ENCODE peak calls at places on chromosomes 12 and 14, in four cellular contexts. Q is GM12878, T is K562, A is HepG2. F is an unnamed sample.

GRCh38 chr12:109736552-109737108 is 23.0 kb downstream of the FAM222A start:
- DNase-seq in T (peak), A (peak), Q (no peak), F (peak)

GRCh38 chr12:109582636-109583035 is 9.0 kb downstream of the MVK start:
- DNase-seq in A (peak), T (peak), Q (no peak), F (no peak)

GRCh38 chr12:116455540-116456306 is 103.5 kb upstream of the MAP1LC3B2 start:
- DNase-seq in A (no peak), Q (no peak), T (peak), F (peak)

GRCh38 chr12:67909681-67910080 is 79.6 kb upstream of the IFNG-AS1 start:
- DNase-seq in T (no peak), A (no peak), Q (no peak), F (no peak)

GRCh38 chr14:64421166-64421565 is 33.0 kb downstream of the MTHFD1 start:
- DNase-seq in A (no peak), Q (no peak), T (no peak), F (no peak)

GRCh38 chr14:104292084-104292970 is 153.9 kb downstream of the KIF26A start:
- DNase-seq in T (no peak), A (no peak), Q (no peak), F (no peak)

GRCh38 chr14:95286649-95287048 is 33.1 kb downstream of the CLMN start:
- DNase-seq in A (no peak), Q (no peak), T (no peak), F (no peak)

GRCh38 chr12:69555461-69555860 is 29.8 kb upstream of the CCT2 start:
- DNase-seq in A (no peak), Q (no peak), T (no peak), F (no peak)

GRCh38 chr12:96396914-96397313 is 3.3 kb downstream of the CDK17 start:
- DNase-seq in A (no peak), Q (no peak), T (no peak), F (no peak)

GRCh38 chr14:78491015-78491414 is 320.8 kb downstream of the NRXN3 start:
- DNase-seq in T (no peak), Q (no peak), A (no peak), F (no peak)

GRCh38 chr14:55028066-55028465 is 1.0 kb downstream of the SOCS4 start:
- DNase-seq in T (no peak), Q (no peak), A (no peak), F (no peak)

GRCh38 chr12:79555006-79555925 is 135.5 kb downstream of the PAWR start:
- DNase-seq in A (peak), Q (no peak), T (peak), F (no peak)

GRCh38 chr14:32560213-32560857 is 231.2 kb downstream of the AKAP6 start:
- DNase-seq in Q (no peak), T (peak), A (peak), F (peak)

GRCh38 chr12:116454950-116455447 is 104.2 kb upstream of the MAP1LC3B2 start:
- DNase-seq in A (no peak), Q (no peak), T (no peak), F (no peak)

GRCh38 chr14:79661762-79662161 is 549.5 kb downstream of the DIO2 start:
- DNase-seq in Q (no peak), A (no peak), T (no peak), F (no peak)

GRCh38 chr12:100266163-100266801 is 597 bp downstream of the DEPDC4 start:
- DNase-seq in T (peak), Q (no peak), A (no peak), F (peak)

GRCh38 chr12:77087427-77087826 is 22.1 kb upstream of the E2F7 start:
- DNase-seq in Q (no peak), A (no peak), T (no peak), F (no peak)

GRCh38 chr14:98371141-98371540 is 900.9 kb downstream of the BCL11B start:
- DNase-seq in Q (no peak), T (no peak), A (no peak), F (no peak)

GRCh38 chr12:90770861-90771260 is 184.1 kb downstream of the CCER1 start:
- DNase-seq in Q (no peak), T (no peak), A (no peak), F (no peak)
- TF ChIP-seq FOXK2 in Q (no peak), T (no peak), A (no peak), F (no peak)

GRCh38 chr12:123427036-123427769 is 9.3 kb downstream of the RILPL2 start:
- DNase-seq in T (no peak), A (no peak), Q (peak), F (no peak)
- TF ChIP-seq FOXK2 in T (no peak), A (no peak), Q (no peak), F (no peak)

GRCh38 chr12:97464241-97465011 is 1.8 kb downstream of the RMST start:
- DNase-seq in Q (no peak), A (no peak), T (no peak), F (no peak)

DNA sequence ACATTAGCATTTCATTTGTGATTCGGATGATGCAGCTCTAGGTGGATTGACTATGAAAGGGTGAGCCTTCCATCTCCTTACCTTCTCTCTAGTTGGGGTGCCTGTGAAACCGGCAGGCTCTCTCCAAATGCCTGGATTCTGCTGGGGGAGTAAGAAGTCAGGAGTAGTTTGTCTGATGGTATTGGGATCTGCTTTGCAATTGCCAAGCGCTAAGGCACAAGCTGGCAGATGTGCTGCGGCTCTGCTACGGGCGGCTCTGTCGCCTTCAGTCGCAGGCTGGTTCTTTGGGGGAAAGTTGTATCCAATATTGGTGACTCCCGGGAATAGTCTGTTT is 2.4 kb downstream of the RMST start:
- DNase-seq in T (no peak), A (no peak), Q (no peak), F (no peak)
- TF ChIP-seq FOXK2 in T (no peak), A (no peak), Q (no peak), F (no peak)

DNA sequence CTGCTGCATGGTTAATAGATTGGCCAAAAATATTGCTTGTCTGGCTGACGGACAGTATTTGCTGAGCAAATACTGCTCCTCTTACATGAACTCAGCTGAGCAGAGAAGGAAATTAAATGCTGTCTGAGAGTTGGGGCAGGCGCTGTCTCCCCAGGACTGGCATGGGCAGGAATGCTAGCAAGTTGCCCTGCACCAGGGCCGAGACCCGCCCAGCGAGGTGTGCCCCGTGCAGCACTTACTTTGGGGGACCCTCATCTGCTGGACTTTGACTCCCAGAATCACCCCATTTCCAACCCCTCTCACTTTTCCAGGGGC is 1.4 kb downstream of the FBRSL1 start:
- DNase-seq in A (peak), T (no peak), Q (no peak), F (no peak)
- TF ChIP-seq FOXK2 in A (no peak), T (no peak), Q (no peak), F (no peak)

GRCh38 chr12:130009961-130010360 is 106.1 kb upstream of the TMEM132D start:
- DNase-seq in Q (no peak), T (no peak), A (no peak), F (no peak)
- TF ChIP-seq FOXK2 in Q (no peak), T (no peak), A (no peak), F (no peak)

GRCh38 chr14:68131907-68132306 is 312.3 kb downstream of the RAD51B start:
- DNase-seq in Q (no peak), T (no peak), A (no peak), F (no peak)
- TF ChIP-seq FOXK2 in Q (no peak), T (no peak), A (no peak), F (no peak)

GRCh38 chr12:6262635-6263034 is 47.8 kb upstream of the PLEKHG6 start:
- DNase-seq in Q (no peak), T (peak), A (no peak), F (no peak)
- TF ChIP-seq FOXK2 in Q (no peak), T (no peak), A (no peak), F (no peak)

GRCh38 chr12:82714427-82714826 is 27.7 kb downstream of the TMTC2 start:
- DNase-seq in T (no peak), Q (no peak), A (no peak), F (no peak)
- TF ChIP-seq FOXK2 in T (no peak), Q (no peak), A (no peak), F (no peak)